ENCODE peak calls at places on chromosomes 6 and 20, in nine cellular contexts. One of them, this sample, is unnamed.
A peak's percentile ranks its signal among the peaks of the same experiment; 100 is the strongest.

GRCh38 chr6:166484863-166485262 is 101.6 kb downstream of the RAMACL start:
- DNase-seq in breast epithelium: no peak
- DNase-seq in adrenal gland: no peak
- DNase-seq in heart left ventricle: peak; percentile 19
- DNase-seq in endodermal cell: no peak
- DNase-seq in neuronal stem cell: no peak
- DNase-seq in AG10803: no peak
- DNase-seq in endothelial cell: no peak
- DNase-seq in choroid plexus epithelial cell: no peak
- DNase-seq in this sample: no peak

GRCh38 chr6:7136859-7137334 is 29.1 kb downstream of the RREB1 start:
- DNase-seq in breast epithelium: no peak
- DNase-seq in adrenal gland: no peak
- DNase-seq in heart left ventricle: no peak
- DNase-seq in endodermal cell: peak; percentile 57
- DNase-seq in neuronal stem cell: no peak
- DNase-seq in AG10803: no peak
- DNase-seq in endothelial cell: no peak
- DNase-seq in choroid plexus epithelial cell: no peak
- DNase-seq in this sample: no peak

GRCh38 chr6:168475188-168476013 is 34.4 kb downstream of the SMOC2 start:
- DNase-seq in breast epithelium: no peak
- DNase-seq in adrenal gland: no peak
- DNase-seq in heart left ventricle: no peak
- DNase-seq in endodermal cell: no peak
- DNase-seq in neuronal stem cell: no peak
- DNase-seq in AG10803: no peak
- DNase-seq in endothelial cell: no peak
- DNase-seq in choroid plexus epithelial cell: no peak
- DNase-seq in this sample: no peak

GRCh38 chr20:45300961-45301360 is 5.7 kb upstream of the RBPJL start:
- DNase-seq in breast epithelium: no peak
- DNase-seq in adrenal gland: no peak
- DNase-seq in heart left ventricle: no peak
- DNase-seq in endodermal cell: peak; percentile 96
- DNase-seq in neuronal stem cell: no peak
- DNase-seq in AG10803: no peak
- DNase-seq in endothelial cell: peak; percentile 74
- DNase-seq in choroid plexus epithelial cell: peak; percentile 39
- DNase-seq in this sample: no peak

GRCh38 chr6:75201901-75202672 is 3.8 kb downstream of the COL12A1 start:
- DNase-seq in breast epithelium: no peak
- DNase-seq in adrenal gland: no peak
- DNase-seq in heart left ventricle: peak; percentile 45
- DNase-seq in endodermal cell: peak; percentile 86
- DNase-seq in neuronal stem cell: peak; percentile 41
- DNase-seq in AG10803: no peak
- DNase-seq in endothelial cell: peak; percentile 32
- DNase-seq in choroid plexus epithelial cell: peak; percentile 55
- DNase-seq in this sample: no peak

GRCh38 chr6:135784493-135784892 is 67.0 kb upstream of the PDE7B start:
- DNase-seq in breast epithelium: no peak
- DNase-seq in adrenal gland: no peak
- DNase-seq in heart left ventricle: no peak
- DNase-seq in endodermal cell: no peak
- DNase-seq in neuronal stem cell: no peak
- DNase-seq in AG10803: no peak
- DNase-seq in endothelial cell: no peak
- DNase-seq in choroid plexus epithelial cell: no peak
- DNase-seq in this sample: no peak

GRCh38 chr6:143867236-143867635 is 3.0 kb downstream of the ZC2HC1B start:
- DNase-seq in breast epithelium: no peak
- DNase-seq in adrenal gland: no peak
- DNase-seq in heart left ventricle: no peak
- DNase-seq in endodermal cell: no peak
- DNase-seq in neuronal stem cell: no peak
- DNase-seq in AG10803: peak; percentile 52
- DNase-seq in endothelial cell: no peak
- DNase-seq in choroid plexus epithelial cell: no peak
- DNase-seq in this sample: no peak

GRCh38 chr6:40715501-40716403 is 128.6 kb upstream of the LRFN2 start:
- DNase-seq in breast epithelium: no peak
- DNase-seq in adrenal gland: no peak
- DNase-seq in heart left ventricle: no peak
- DNase-seq in endodermal cell: peak; percentile 62
- DNase-seq in neuronal stem cell: no peak
- DNase-seq in AG10803: no peak
- DNase-seq in endothelial cell: no peak
- DNase-seq in choroid plexus epithelial cell: no peak
- DNase-seq in this sample: no peak

GRCh38 chr6:107819217-107819616 is 4.9 kb downstream of the SCML4 start:
- DNase-seq in breast epithelium: no peak
- DNase-seq in adrenal gland: no peak
- DNase-seq in heart left ventricle: no peak
- DNase-seq in endodermal cell: peak; percentile 5
- DNase-seq in neuronal stem cell: no peak
- DNase-seq in AG10803: no peak
- DNase-seq in endothelial cell: no peak
- DNase-seq in choroid plexus epithelial cell: no peak
- DNase-seq in this sample: peak; percentile 3

GRCh38 chr20:24667689-24668383 is 198.4 kb downstream of the SYNDIG1 start:
- DNase-seq in breast epithelium: no peak
- DNase-seq in adrenal gland: no peak
- DNase-seq in heart left ventricle: no peak
- DNase-seq in endodermal cell: no peak
- DNase-seq in neuronal stem cell: no peak
- DNase-seq in AG10803: no peak
- DNase-seq in endothelial cell: no peak
- DNase-seq in choroid plexus epithelial cell: no peak
- DNase-seq in this sample: no peak

GRCh38 chr6:18053555-18054445 is 66.4 kb upstream of the KIF13A start:
- DNase-seq in breast epithelium: no peak
- DNase-seq in adrenal gland: no peak
- DNase-seq in heart left ventricle: no peak
- DNase-seq in endodermal cell: no peak
- DNase-seq in neuronal stem cell: no peak
- DNase-seq in AG10803: peak; percentile 8
- DNase-seq in endothelial cell: no peak
- DNase-seq in choroid plexus epithelial cell: no peak
- DNase-seq in this sample: peak; percentile 19

GRCh38 chr6:139518556-139519091 is 144.2 kb upstream of the CITED2 start:
- DNase-seq in breast epithelium: no peak
- DNase-seq in adrenal gland: no peak
- DNase-seq in heart left ventricle: no peak
- DNase-seq in endodermal cell: no peak
- DNase-seq in neuronal stem cell: no peak
- DNase-seq in AG10803: no peak
- DNase-seq in endothelial cell: no peak
- DNase-seq in choroid plexus epithelial cell: no peak
- DNase-seq in this sample: no peak

GRCh38 chr6:23522751-23523527 is 603.1 kb upstream of the NRSN1 start:
- DNase-seq in breast epithelium: no peak
- DNase-seq in adrenal gland: no peak
- DNase-seq in heart left ventricle: no peak
- DNase-seq in endodermal cell: no peak
- DNase-seq in neuronal stem cell: no peak
- DNase-seq in AG10803: no peak
- DNase-seq in endothelial cell: peak; percentile 47
- DNase-seq in choroid plexus epithelial cell: no peak
- DNase-seq in this sample: no peak

GRCh38 chr20:49573900-49574416 is 6.0 kb upstream of the PTGIS start:
- DNase-seq in breast epithelium: no peak
- DNase-seq in adrenal gland: no peak
- DNase-seq in heart left ventricle: no peak
- DNase-seq in endodermal cell: peak; percentile 35
- DNase-seq in neuronal stem cell: no peak
- DNase-seq in AG10803: peak; percentile 78
- DNase-seq in endothelial cell: no peak
- DNase-seq in choroid plexus epithelial cell: no peak
- DNase-seq in this sample: no peak

GRCh38 chr6:154629127-154629526 is 104.1 kb upstream of the SCAF8 start:
- DNase-seq in breast epithelium: no peak
- DNase-seq in adrenal gland: no peak
- DNase-seq in heart left ventricle: no peak
- DNase-seq in endodermal cell: no peak
- DNase-seq in neuronal stem cell: no peak
- DNase-seq in AG10803: no peak
- DNase-seq in endothelial cell: no peak
- DNase-seq in choroid plexus epithelial cell: no peak
- DNase-seq in this sample: no peak

GRCh38 chr6:104173680-104174079 is 686.0 kb downstream of the HACE1 start:
- DNase-seq in breast epithelium: no peak
- DNase-seq in adrenal gland: no peak
- DNase-seq in heart left ventricle: no peak
- DNase-seq in endodermal cell: no peak
- DNase-seq in neuronal stem cell: no peak
- DNase-seq in AG10803: no peak
- DNase-seq in endothelial cell: no peak
- DNase-seq in choroid plexus epithelial cell: no peak
- DNase-seq in this sample: no peak

GRCh38 chr20:37630161-37630560 is 63.7 kb upstream of the CTNNBL1 start:
- DNase-seq in breast epithelium: no peak
- DNase-seq in adrenal gland: peak; percentile 32
- DNase-seq in heart left ventricle: no peak
- DNase-seq in endodermal cell: no peak
- DNase-seq in neuronal stem cell: no peak
- DNase-seq in AG10803: no peak
- DNase-seq in endothelial cell: no peak
- DNase-seq in choroid plexus epithelial cell: no peak
- DNase-seq in this sample: no peak

GRCh38 chr6:170088349-170088951 is 202.4 kb downstream of the DLL1 start:
- DNase-seq in breast epithelium: no peak
- DNase-seq in adrenal gland: peak; percentile 15
- DNase-seq in heart left ventricle: no peak
- DNase-seq in endodermal cell: peak; percentile 36
- DNase-seq in neuronal stem cell: no peak
- DNase-seq in AG10803: no peak
- DNase-seq in endothelial cell: no peak
- DNase-seq in choroid plexus epithelial cell: no peak
- DNase-seq in this sample: no peak

GRCh38 chr6:65927141-65927540 is 220.1 kb upstream of the EYS start:
- DNase-seq in breast epithelium: no peak
- DNase-seq in adrenal gland: no peak
- DNase-seq in heart left ventricle: no peak
- DNase-seq in endodermal cell: no peak
- DNase-seq in neuronal stem cell: no peak
- DNase-seq in AG10803: no peak
- DNase-seq in endothelial cell: no peak
- DNase-seq in choroid plexus epithelial cell: no peak
- DNase-seq in this sample: no peak

GRCh38 chr6:21022343-21023107 is 488.3 kb downstream of the CDKAL1 start:
- DNase-seq in breast epithelium: no peak
- DNase-seq in adrenal gland: no peak
- DNase-seq in heart left ventricle: no peak
- DNase-seq in endodermal cell: peak; percentile 62
- DNase-seq in neuronal stem cell: peak; percentile 24
- DNase-seq in AG10803: no peak
- DNase-seq in endothelial cell: no peak
- DNase-seq in choroid plexus epithelial cell: peak; percentile 40
- DNase-seq in this sample: peak; percentile 87

GRCh38 chr20:54550776-54551396 is 75.5 kb downstream of the DOK5 start:
- DNase-seq in breast epithelium: no peak
- DNase-seq in adrenal gland: no peak
- DNase-seq in heart left ventricle: no peak
- DNase-seq in endodermal cell: no peak
- DNase-seq in neuronal stem cell: no peak
- DNase-seq in AG10803: peak; percentile 5
- DNase-seq in endothelial cell: no peak
- DNase-seq in choroid plexus epithelial cell: peak; percentile 10
- DNase-seq in this sample: no peak

GRCh38 chr20:62791301-62792181 is 4.7 kb upstream of the MRGBP start:
- DNase-seq in breast epithelium: peak; percentile 67
- DNase-seq in adrenal gland: peak; percentile 83
- DNase-seq in heart left ventricle: peak; percentile 75
- DNase-seq in endodermal cell: peak; percentile 96
- DNase-seq in neuronal stem cell: peak; percentile 87
- DNase-seq in AG10803: peak; percentile 79
- DNase-seq in endothelial cell: peak; percentile 88
- DNase-seq in choroid plexus epithelial cell: peak; percentile 94
- DNase-seq in this sample: peak; percentile 83

GRCh38 chr20:45320948-45321595 is 13.0 kb upstream of the MATN4 start:
- DNase-seq in breast epithelium: no peak
- DNase-seq in adrenal gland: no peak
- DNase-seq in heart left ventricle: no peak
- DNase-seq in endodermal cell: no peak
- DNase-seq in neuronal stem cell: no peak
- DNase-seq in AG10803: no peak
- DNase-seq in endothelial cell: no peak
- DNase-seq in choroid plexus epithelial cell: no peak
- DNase-seq in this sample: no peak

GRCh38 chr20:50472693-50473610 is 37.2 kb upstream of the PTPN1 start:
- DNase-seq in breast epithelium: no peak
- DNase-seq in adrenal gland: no peak
- DNase-seq in heart left ventricle: no peak
- DNase-seq in endodermal cell: no peak
- DNase-seq in neuronal stem cell: no peak
- DNase-seq in AG10803: no peak
- DNase-seq in endothelial cell: no peak
- DNase-seq in choroid plexus epithelial cell: no peak
- DNase-seq in this sample: no peak

GRCh38 chr6:11618533-11618932 is 81.0 kb downstream of the TMEM170B start:
- DNase-seq in breast epithelium: no peak
- DNase-seq in adrenal gland: no peak
- DNase-seq in heart left ventricle: no peak
- DNase-seq in endodermal cell: no peak
- DNase-seq in neuronal stem cell: no peak
- DNase-seq in AG10803: no peak
- DNase-seq in endothelial cell: peak; percentile 27
- DNase-seq in choroid plexus epithelial cell: peak; percentile 62
- DNase-seq in this sample: no peak

GRCh38 chr6:68343901-68344300 is 291.2 kb upstream of the ADGRB3 start:
- DNase-seq in breast epithelium: no peak
- DNase-seq in adrenal gland: no peak
- DNase-seq in heart left ventricle: no peak
- DNase-seq in endodermal cell: peak; percentile 86
- DNase-seq in neuronal stem cell: peak; percentile 41
- DNase-seq in AG10803: no peak
- DNase-seq in endothelial cell: peak; percentile 68
- DNase-seq in choroid plexus epithelial cell: peak; percentile 74
- DNase-seq in this sample: peak; percentile 21

GRCh38 chr20:36818185-36818584 is 44.6 kb upstream of the DSN1 start:
- DNase-seq in breast epithelium: no peak
- DNase-seq in adrenal gland: no peak
- DNase-seq in heart left ventricle: no peak
- DNase-seq in endodermal cell: no peak
- DNase-seq in neuronal stem cell: no peak
- DNase-seq in AG10803: no peak
- DNase-seq in endothelial cell: no peak
- DNase-seq in choroid plexus epithelial cell: no peak
- DNase-seq in this sample: no peak

GRCh38 chr6:34146021-34146782 is at the start of gene GRM4:
- DNase-seq in breast epithelium: no peak
- DNase-seq in adrenal gland: no peak
- DNase-seq in heart left ventricle: peak; percentile 9
- DNase-seq in endodermal cell: peak; percentile 64
- DNase-seq in neuronal stem cell: no peak
- DNase-seq in AG10803: no peak
- DNase-seq in endothelial cell: no peak
- DNase-seq in choroid plexus epithelial cell: no peak
- DNase-seq in this sample: no peak

GRCh38 chr20:58402827-58403226 is 13.8 kb downstream of the VAPB start:
- DNase-seq in breast epithelium: no peak
- DNase-seq in adrenal gland: no peak
- DNase-seq in heart left ventricle: no peak
- DNase-seq in endodermal cell: no peak
- DNase-seq in neuronal stem cell: no peak
- DNase-seq in AG10803: no peak
- DNase-seq in endothelial cell: no peak
- DNase-seq in choroid plexus epithelial cell: no peak
- DNase-seq in this sample: no peak

GRCh38 chr6:156687875-156688549 is 89.2 kb upstream of the ARID1B start:
- DNase-seq in breast epithelium: no peak
- DNase-seq in adrenal gland: peak; percentile 32
- DNase-seq in heart left ventricle: no peak
- DNase-seq in endodermal cell: peak; percentile 74
- DNase-seq in neuronal stem cell: peak; percentile 23
- DNase-seq in AG10803: peak; percentile 40
- DNase-seq in endothelial cell: peak; percentile 25
- DNase-seq in choroid plexus epithelial cell: peak; percentile 53
- DNase-seq in this sample: peak; percentile 12

GRCh38 chr6:170152989-170153388 is 137.9 kb downstream of the DLL1 start:
- DNase-seq in breast epithelium: peak; percentile 63
- DNase-seq in adrenal gland: no peak
- DNase-seq in heart left ventricle: peak; percentile 62
- DNase-seq in endodermal cell: peak; percentile 88
- DNase-seq in neuronal stem cell: peak; percentile 62
- DNase-seq in AG10803: no peak
- DNase-seq in endothelial cell: no peak
- DNase-seq in choroid plexus epithelial cell: peak; percentile 63
- DNase-seq in this sample: peak; percentile 66